ENCODE peak calls at places on chromosome 20, in six cellular contexts. B, W, R, T, V and L are unnamed samples. For H3K4me1 and H3K27me3, the result is how much of the 10 kb centered on the place peaks cover.

GRCh38 chr20:20795119-20795518 is 82.7 kb upstream of the RALGAPA2 start:
- DNase-seq in T (no peak), W (no peak), B (no peak), V (no peak), R (no peak), L (no peak)

GRCh38 chr20:62724692-62725595 is 16.3 kb downstream of the NTSR1 start:
- DNase-seq in W (no peak), T (no peak), B (no peak), V (no peak), R (no peak), L (peak)

GRCh38 chr20:50980071-50980681 is 21.6 kb downstream of the MOCS3 start:
- DNase-seq in V (peak), T (no peak), R (peak), W (peak), B (peak), L (no peak)

GRCh38 chr20:11048739-11049138 is 374.9 kb upstream of the JAG1 start:
- DNase-seq in V (no peak), W (no peak), R (no peak), T (no peak), B (no peak), L (no peak)

GRCh38 chr20:41079066-41079465 is 50.4 kb downstream of the TOP1 start:
- DNase-seq in W (no peak), T (no peak), R (no peak), V (no peak), B (no peak), L (no peak)

GRCh38 chr20:64232794-64233193 is 22.8 kb upstream of the PCMTD2 start:
- DNase-seq in V (peak), W (no peak), T (no peak), B (no peak), R (no peak), L (peak)

GRCh38 chr20:61044499-61044898 is 207.6 kb upstream of the CDH4 start:
- DNase-seq in T (no peak), R (no peak), W (no peak), V (no peak), B (no peak), L (peak)

GRCh38 chr20:44309763-44310663 is 989 bp downstream of the FITM2 start:
- DNase-seq in T (peak), V (peak), R (peak), W (peak), B (peak), L (peak)

GRCh38 chr20:2130062-2130591 is 28.5 kb downstream of the STK35 start:
- DNase-seq in B (no peak), W (peak), V (no peak), T (no peak), R (no peak), L (no peak)

GRCh38 chr20:20677186-20677585 is 35.3 kb downstream of the RALGAPA2 start:
- DNase-seq in R (no peak), T (no peak), V (no peak), W (peak), B (no peak), L (no peak)

GRCh38 chr20:57071283-57071701 is 195.1 kb downstream of the BMP7 start:
- DNase-seq in B (peak), T (no peak), R (no peak), W (no peak), V (no peak), L (peak)

GRCh38 chr20:15834857-15835256 is 738.4 kb downstream of the KIF16B start:
- DNase-seq in V (no peak), T (no peak), R (no peak), W (no peak), B (no peak), L (no peak)

GRCh38 chr20:36093804-36094145 is 60.8 kb upstream of the EPB41L1 start:
- DNase-seq in T (no peak), B (no peak), W (no peak), V (no peak), R (no peak), L (no peak)

DNA sequence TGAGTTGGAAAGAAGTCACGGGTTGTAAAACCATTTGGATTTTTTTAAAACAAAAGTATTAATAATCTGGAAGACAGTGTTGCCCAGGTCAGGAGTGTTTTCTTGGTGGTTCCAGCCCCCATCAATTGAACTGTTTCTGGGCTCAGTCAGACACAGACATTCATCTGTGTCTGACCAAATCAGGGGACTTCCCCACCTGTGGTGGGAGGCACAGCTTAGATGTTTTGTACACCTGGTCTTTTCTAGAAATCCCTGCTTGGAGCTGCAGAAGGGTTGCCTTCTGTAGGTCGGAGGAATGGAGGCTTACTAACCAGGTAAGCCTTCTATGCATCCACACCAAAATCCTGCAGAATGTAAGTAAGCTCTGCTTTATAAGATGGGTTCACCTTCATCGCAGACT is 63.6 kb downstream of the CDS2 start:
- DNase-seq in W (no peak), V (no peak), T (no peak), R (no peak), B (no peak), L (no peak)
- H3K4me1 ChIP-seq in W (under half), V (under half), T (under half), R (under half), B (under half), L (under half)

GRCh38 chr20:346033-346639 is 775 bp upstream of the NRSN2 start:
- DNase-seq in B (no peak), R (no peak), T (no peak), W (no peak), V (no peak), L (no peak)
- H3K4me3 ChIP-seq in B (peak), R (peak), T (peak), W (peak), V (no peak), L (peak)

DNA sequence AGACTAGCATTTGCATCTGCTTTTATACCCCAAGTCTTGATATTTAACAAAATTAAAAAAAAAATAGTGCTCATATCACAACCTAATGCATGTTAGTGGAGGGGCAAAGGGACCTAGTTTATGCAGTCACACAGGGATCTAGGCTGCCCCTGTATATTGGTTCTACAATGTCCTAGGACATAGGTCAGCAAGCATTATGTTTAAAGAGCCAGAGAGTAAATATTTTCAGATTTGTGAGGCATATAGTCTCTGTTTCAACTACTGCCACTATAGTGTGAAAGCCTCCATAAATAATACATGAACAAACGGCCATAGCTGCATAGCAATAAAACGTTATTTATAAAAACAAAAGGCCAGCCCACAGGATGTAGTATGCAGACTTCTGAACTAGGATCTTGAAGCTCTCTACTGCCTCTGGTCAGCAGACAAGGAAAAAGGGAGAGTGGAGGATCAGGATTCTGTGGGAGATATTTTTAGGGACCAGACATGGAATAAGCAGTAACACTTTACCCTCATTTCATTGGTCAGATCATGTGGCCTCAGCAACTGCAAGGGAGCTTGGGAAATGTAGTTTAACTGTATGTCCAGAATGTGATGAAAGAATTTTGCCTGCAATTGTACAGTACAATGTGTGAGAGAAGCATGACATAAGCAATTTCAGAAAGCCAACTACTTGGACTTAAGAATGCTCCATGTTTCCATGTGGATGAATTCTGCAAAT is 414.2 kb upstream of the SPTLC3 start:
- DNase-seq in T (no peak), R (no peak), V (no peak), B (peak), W (no peak), L (no peak)
- H3K27me3 ChIP-seq in T (under half), R (under half), V (under half), B (under half), W (under half), L (under half)

GRCh38 chr20:45340951-45341350 is 7.3 kb downstream of the SDC4 start:
- DNase-seq in B (peak), W (no peak), R (no peak), V (no peak), T (no peak), L (no peak)
- H3K4me1 ChIP-seq in B (half or more), W (half or more), R (half or more), V (half or more), T (under half), L (half or more)

GRCh38 chr20:59403261-59403961 is 103.0 kb downstream of the EDN3 start:
- DNase-seq in V (peak), R (peak), T (peak), B (peak), W (no peak), L (peak)
- H3K4me3 ChIP-seq in V (no peak), R (no peak), T (no peak), B (peak), W (no peak), L (no peak)

GRCh38 chr20:46002008-46002407 is 6.7 kb upstream of the MMP9 start:
- DNase-seq in R (no peak), T (no peak), W (no peak), V (no peak), B (no peak), L (peak)
- H3K27me3 ChIP-seq in R (under half), T (under half), W (under half), V (under half), B (under half), L (under half)